ENCODE peak calls at places on chromosomes 7 and 10, in five cellular contexts. A is cardiac fibroblast, E is HCT116, W is tibial artery, D is A549. F is an unnamed sample.

GRCh38 chr10:62183442-62183841 is 85.2 kb downstream of the RTKN2 start:
- DNase-seq in A (no peak), E (no peak), W (no peak), D (no peak), F (no peak)

GRCh38 chr10:24463683-24464426 is 254.9 kb downstream of the KIAA1217 start:
- DNase-seq in A (peak; percentile 91), D (no peak), E (no peak), W (no peak), F (peak; percentile 96)

GRCh38 chr10:775245-776075 is 86.0 kb upstream of the DIP2C start:
- DNase-seq in W (peak; percentile 42), A (peak; percentile 40), D (no peak), E (no peak), F (no peak)

GRCh38 chr7:131538071-131538790 is 18.2 kb downstream of the PODXL start:
- DNase-seq in A (no peak), E (peak; percentile 72), W (no peak), D (no peak), F (no peak)

GRCh38 chr7:99420213-99420612 is 11.4 kb downstream of the BUD31 start:
- DNase-seq in D (no peak), W (no peak), E (no peak), A (no peak), F (no peak)

GRCh38 chr7:28354601-28355062 is 57.7 kb upstream of the CREB5 start:
- DNase-seq in E (no peak), W (no peak), A (peak; percentile 94), D (peak; percentile 35), F (peak; percentile 55)

GRCh38 chr10:28628184-28628893 is 49.0 kb upstream of the BAMBI start:
- DNase-seq in E (peak; percentile 63), D (peak; percentile 84), W (peak; percentile 80), A (peak; percentile 84), F (peak; percentile 74)

GRCh38 chr7:94655562-94655883 is 410 bp downstream of the SGCE start:
- DNase-seq in W (no peak), A (no peak), D (no peak), E (no peak), F (no peak)

GRCh38 chr7:44959433-44959951 is 19.3 kb downstream of the MYO1G start:
- DNase-seq in E (no peak), D (no peak), A (no peak), W (no peak), F (no peak)

GRCh38 chr7:40500209-40500608 is 365.4 kb downstream of the SUGCT start:
- DNase-seq in E (no peak), D (no peak), W (no peak), A (no peak), F (no peak)

GRCh38 chr7:150668472-150668911 is 17.0 kb upstream of the GIMAP2 start:
- DNase-seq in A (no peak), E (no peak), D (no peak), W (no peak), F (no peak)

GRCh38 chr7:137771679-137772078 is 75.1 kb downstream of the DGKI start:
- DNase-seq in W (no peak), E (no peak), A (peak; percentile 94), D (no peak), F (peak; percentile 49)

GRCh38 chr7:1664711-1665591 is 5.1 kb upstream of the ELFN1 start:
- DNase-seq in W (peak; percentile 39), A (peak; percentile 66), D (peak; percentile 91), E (peak; percentile 18), F (peak; percentile 8)
- H3K4me3 ChIP-seq in W (peak overlapping the region; percentile 60), A (peak overlapping the region; percentile 50), D (peak overlapping the region; percentile 55), E (peak overlapping the region; percentile 54), F (peak overlapping the region; percentile 40)

GRCh38 chr7:13989138-13989943 is at the start of gene ETV1:
- DNase-seq in D (peak; percentile 79), E (no peak), A (peak; percentile 80), W (peak; percentile 70), F (no peak)
- TF ChIP-seq CTCF in D (peak; percentile 25), E (no peak), A (peak; percentile 42), W (no peak), F (peak; percentile 54)

GRCh38 chr7:100963386-100963785 is 6.0 kb upstream of the MUC12 start:
- DNase-seq in D (no peak), E (no peak), W (no peak), A (no peak), F (no peak)
- H3K4me3 ChIP-seq in D (no peak overlapping the region), E (no peak overlapping the region), W (no peak overlapping the region), A (no peak overlapping the region), F (no peak overlapping the region)

GRCh38 chr10:89869757-89870156 is 168.4 kb downstream of the KIF20B start:
- DNase-seq in E (no peak), D (no peak), A (no peak), W (no peak), F (no peak)

GRCh38 chr10:89873047-89873446 is 171.7 kb downstream of the KIF20B start:
- DNase-seq in E (no peak), A (no peak), W (no peak), D (no peak), F (no peak)

GRCh38 chr10:89867964-89868363 is 166.6 kb downstream of the KIF20B start:
- DNase-seq in D (no peak), E (peak; percentile 15), A (peak; percentile 31), W (no peak), F (no peak)

GRCh38 chr10:89869180-89869579 is 167.8 kb downstream of the KIF20B start:
- DNase-seq in D (no peak), A (no peak), W (no peak), E (no peak), F (no peak)
- TF ChIP-seq CTCF in D (no peak), A (no peak), W (no peak), E (no peak), F (no peak)

DNA sequence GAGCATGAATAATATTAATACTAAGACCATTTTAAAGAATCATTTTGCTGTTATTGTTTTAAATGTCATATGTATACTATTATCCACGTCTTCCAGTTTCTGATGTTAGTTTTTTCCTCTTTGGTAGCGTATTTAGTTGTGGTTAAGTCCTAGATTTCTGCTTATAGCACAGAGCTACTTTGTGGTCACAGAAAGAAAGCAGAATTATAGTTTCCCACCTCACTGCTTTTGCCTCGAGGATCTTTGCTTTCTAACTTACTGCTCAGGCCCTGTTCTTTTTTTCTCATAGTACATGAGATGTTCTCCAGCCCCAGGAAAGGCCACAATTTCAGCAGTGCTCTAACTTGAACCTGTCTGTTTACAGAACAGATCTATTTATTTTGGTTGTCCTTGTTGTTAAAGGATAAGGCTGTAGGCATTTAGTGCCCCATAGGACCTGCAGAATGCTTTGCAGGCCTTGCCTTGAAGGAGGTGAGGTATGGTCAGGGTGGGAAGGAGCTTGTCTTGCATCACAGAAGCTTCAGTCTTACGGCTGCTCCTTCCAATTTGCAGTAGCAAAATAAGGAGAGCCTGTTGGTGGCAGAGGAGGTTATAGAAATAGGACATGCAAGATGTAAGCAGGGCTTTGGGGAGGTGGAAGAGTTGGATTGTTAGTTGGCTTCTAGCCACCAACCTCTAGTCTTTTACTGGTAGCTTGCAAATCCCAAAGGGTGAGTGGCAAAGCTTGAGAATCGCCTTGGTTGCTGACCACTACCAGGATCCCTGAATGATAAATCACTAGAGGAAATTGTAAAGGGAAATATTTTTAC is 129.1 kb downstream of the LRRC4 start:
- DNase-seq in W (no peak), A (no peak), E (no peak), D (no peak), F (no peak)
- H3K4me3 ChIP-seq in W (no peak overlapping the region), A (no peak overlapping the region), E (no peak overlapping the region), D (no peak overlapping the region), F (no peak overlapping the region)